ENCODE peak calls at places on chromosomes 2 and 18, in five cellular contexts. N is GM20000, F is endothelial cell, B is foreskin keratinocyte, J is Calu3. O is an unnamed sample.
A peak's percentile ranks its signal among the peaks of the same experiment; 100 is the strongest.

GRCh38 chr2:201396595-201396994 is 39.5 kb upstream of the FLACC1 start:
- DNase-seq in J (no peak), F (no peak), B (no peak), N (no peak), O (no peak)

GRCh38 chr2:126828051-126828450 is 70.6 kb upstream of the TEX51 start:
- DNase-seq in N (no peak), J (no peak), B (no peak), F (no peak), O (no peak)

GRCh38 chr2:202831241-202831997 is 40.1 kb downstream of the ICA1L start:
- DNase-seq in B (peak; percentile 24), F (peak; percentile 41), J (peak; percentile 70), N (peak; percentile 48), O (no peak)

GRCh38 chr18:34467059-34467458 is 242.3 kb upstream of the NOL4 start:
- DNase-seq in N (no peak), B (no peak), J (peak; percentile 14), F (no peak), O (no peak)

GRCh38 chr18:12338382-12338781 is 30.3 kb downstream of the TUBB6 start:
- DNase-seq in F (no peak), N (no peak), B (no peak), J (no peak), O (no peak)

GRCh38 chr2:157691695-157692094 is 63.0 kb upstream of the ACVR1C start:
- DNase-seq in J (no peak), B (no peak), N (no peak), F (no peak), O (no peak)

GRCh38 chr18:80171190-80171872 is 62.3 kb downstream of the ADNP2 start:
- DNase-seq in F (peak; percentile 71), N (peak; percentile 79), J (peak; percentile 45), B (peak; percentile 44), O (peak; percentile 32)

GRCh38 chr2:27839022-27839618 is 51.1 kb downstream of the RBKS start:
- DNase-seq in N (no peak), J (no peak), B (no peak), F (no peak), O (no peak)

GRCh38 chr18:47719096-47719780 is 211.2 kb downstream of the SMAD2 start:
- DNase-seq in F (no peak), N (no peak), J (no peak), B (no peak), O (no peak)

GRCh38 chr2:144010096-144010495 is 509.8 kb downstream of the ZEB2 start:
- DNase-seq in J (no peak), F (no peak), N (no peak), B (peak; percentile 81), O (no peak)

GRCh38 chr2:15868704-15869103 is 71.6 kb upstream of the MYCN start:
- DNase-seq in F (no peak), B (no peak), J (no peak), N (no peak), O (no peak)

GRCh38 chr2:241812730-241813079 is 3.7 kb downstream of the NEU4 start:
- DNase-seq in J (no peak), B (no peak), F (no peak), N (peak; percentile 28), O (no peak)

GRCh38 chr2:212480447-212480846 is 58.2 kb downstream of the ERBB4 start:
- DNase-seq in J (no peak), F (no peak), N (no peak), B (no peak), O (no peak)

GRCh38 chr2:60958800-60959199 is 58.7 kb upstream of the PEX13 start:
- DNase-seq in F (no peak), N (no peak), J (no peak), B (peak; percentile 98), O (no peak)

GRCh38 chr2:98975611-98976010 is 39.6 kb upstream of the CRACDL start:
- DNase-seq in B (no peak), F (no peak), N (no peak), J (no peak), O (no peak)

GRCh38 chr2:98571121-98571701 is 37.1 kb downstream of the COA5 start:
- DNase-seq in J (no peak), N (no peak), F (no peak), B (no peak), O (no peak)

GRCh38 chr18:25832008-25832604 is 258.3 kb downstream of the SS18 start:
- DNase-seq in B (no peak), J (peak; percentile 67), F (peak; percentile 80), N (peak; percentile 46), O (peak; percentile 42)

GRCh38 chr2:86048888-86049287 is 56.8 kb downstream of the POLR1A start:
- DNase-seq in B (no peak), N (no peak), F (no peak), J (no peak), O (no peak)

GRCh38 chr18:49399003-49399402 is 61.4 kb downstream of the DYM start:
- DNase-seq in J (no peak), B (peak; percentile 22), N (peak; percentile 41), F (peak; percentile 9), O (no peak)

GRCh38 chr18:23421277-23421676 is 31.8 kb upstream of the RIOK3 start:
- DNase-seq in J (no peak), B (no peak), F (no peak), N (no peak), O (no peak)

GRCh38 chr18:72161686-72162085 is 382.5 kb downstream of the CBLN2 start:
- DNase-seq in F (no peak), B (peak; percentile 55), J (no peak), N (no peak), O (no peak)

GRCh38 chr2:58032016-58032750 is 14.4 kb upstream of the VRK2 start:
- DNase-seq in B (no peak), N (no peak), J (no peak), F (no peak), O (no peak)

GRCh38 chr18:55199291-55199963 is 240.2 kb upstream of the CCDC68 start:
- DNase-seq in F (no peak), J (no peak), B (no peak), N (no peak), O (no peak)

GRCh38 chr18:45526120-45526841 is 89.0 kb upstream of the SLC14A2 start:
- DNase-seq in B (no peak), F (no peak), J (no peak), N (no peak), O (no peak)

GRCh38 chr2:227796044-227796780 is 17.4 kb upstream of the CCL20 start:
- DNase-seq in N (no peak), F (no peak), B (no peak), J (peak; percentile 65), O (no peak)

GRCh38 chr2:133674433-133675331 is 106.4 kb upstream of the NCKAP5 start:
- DNase-seq in B (peak; percentile 24), J (peak; percentile 43), N (no peak), F (peak; percentile 5), O (no peak)

GRCh38 chr2:46460241-46460921 is 19.0 kb upstream of the TMEM247 start:
- DNase-seq in N (no peak), B (no peak), F (no peak), J (peak; percentile 26), O (no peak)

GRCh38 chr18:57970356-57971095 is 73.5 kb upstream of the NEDD4L start:
- DNase-seq in F (peak; percentile 10), B (no peak), J (peak; percentile 13), N (no peak), O (no peak)
- TF ChIP-seq CTCF in F (peak; percentile 51), B (peak; percentile 66), J (peak; percentile 69), N (peak; percentile 28), O (peak; percentile 39)

DNA sequence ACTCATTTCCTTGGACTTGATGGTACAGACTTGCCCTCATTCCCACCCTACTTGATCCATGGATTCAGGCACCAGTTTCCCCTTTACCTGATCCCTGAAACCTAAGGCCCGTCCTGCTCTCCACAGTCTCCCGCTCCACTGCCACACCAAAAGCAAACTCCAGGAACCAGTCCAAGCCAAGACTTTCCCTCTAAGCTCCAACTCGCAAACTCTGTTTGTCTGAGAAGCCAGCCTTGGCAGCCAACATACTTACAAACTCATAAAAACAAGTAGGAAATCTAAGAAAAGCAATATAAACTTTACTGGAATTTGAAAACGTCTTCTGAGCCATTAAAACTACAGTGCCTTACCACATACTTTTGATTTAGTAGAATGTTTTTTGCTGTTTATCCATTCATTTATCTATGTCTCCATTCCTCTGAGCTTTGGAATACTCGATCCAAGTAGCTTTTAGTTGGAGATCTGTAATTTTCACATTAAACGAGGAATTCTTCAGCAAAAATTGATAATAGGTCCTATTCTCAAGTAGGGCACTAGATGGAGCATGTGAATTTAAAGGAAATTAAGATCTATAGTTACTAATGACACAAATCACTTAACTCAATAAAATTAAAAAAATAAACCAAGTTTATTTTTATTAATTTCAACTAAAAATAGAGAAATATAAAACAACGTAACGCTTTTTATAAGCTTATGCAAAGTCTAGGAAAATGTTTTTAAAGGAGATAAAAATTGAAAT is 199.7 kb downstream of the MYO3B start:
- DNase-seq in N (no peak), J (no peak), B (no peak), F (no peak), O (no peak)
- TF ChIP-seq CTCF in N (no peak), J (no peak), B (peak; percentile 46), F (no peak), O (peak; percentile 36)

GRCh38 chr2:7030810-7031209 is 113.6 kb downstream of the RNF144A start:
- DNase-seq in J (no peak), N (no peak), B (no peak), F (no peak), O (no peak)

GRCh38 chr2:7029291-7030059 is 112.3 kb downstream of the RNF144A start:
- DNase-seq in N (no peak), J (no peak), F (no peak), B (no peak), O (no peak)

GRCh38 chr2:7033136-7033960 is 116.1 kb downstream of the RNF144A start:
- DNase-seq in J (no peak), B (no peak), N (no peak), F (no peak), O (no peak)

GRCh38 chr2:7032371-7032770 is 115.2 kb downstream of the RNF144A start:
- DNase-seq in J (no peak), B (no peak), F (no peak), N (no peak), O (no peak)

GRCh38 chr2:7031424-7032245 is 114.4 kb downstream of the RNF144A start:
- DNase-seq in B (peak; percentile 92), N (no peak), J (peak; percentile 96), F (no peak), O (no peak)
- TF ChIP-seq CTCF in B (peak; percentile 48), N (no peak), J (peak; percentile 39), F (no peak), O (no peak)

GRCh38 chr2:164504253-164504652 is 117.0 kb downstream of the GRB14 start:
- DNase-seq in B (no peak), N (no peak), F (peak; percentile 15), J (peak; percentile 62), O (no peak)
- TF ChIP-seq CTCF in B (peak; percentile 55), N (no peak), F (peak; percentile 44), J (peak; percentile 51), O (peak; percentile 34)

GRCh38 chr2:159905901-159906300 is 107.9 kb upstream of the CD302 start:
- DNase-seq in N (no peak), J (no peak), B (no peak), F (no peak), O (no peak)
- TF ChIP-seq CTCF in N (no peak), J (no peak), B (no peak), F (no peak), O (no peak)

GRCh38 chr2:215870986-215871385 is 142.4 kb downstream of the MREG start:
- DNase-seq in J (peak; percentile 43), B (no peak), N (peak; percentile 10), F (peak; percentile 34), O (no peak)
- TF ChIP-seq CTCF in J (no peak), B (peak; percentile 52), N (peak; percentile 18), F (peak; percentile 55), O (peak; percentile 40)